ENCODE peak calls at places on chromosomes 16 and 17, in eight cellular contexts. One of them, this sample, is unnamed. For H3K9me3, the result is how much of the 10 kb centered on the place peaks cover.

GRCh38 chr17:40086150-40087044 is 14.0 kb downstream of the NR1D1 start:
- DNase-seq in breast epithelium: no peak
- DNase-seq in upper lobe of left lung: no peak
- DNase-seq in HepG2: peak
- DNase-seq in H1: no peak
- DNase-seq in GM12878: no peak
- DNase-seq in Panc1: no peak
- DNase-seq in stomach: peak
- DNase-seq in this sample: no peak

GRCh38 chr17:17115620-17116019 is 73.4 kb downstream of the MPRIP start:
- DNase-seq in stomach: no peak
- DNase-seq in Panc1: no peak
- DNase-seq in H1: no peak
- DNase-seq in breast epithelium: no peak
- DNase-seq in GM12878: no peak
- DNase-seq in upper lobe of left lung: no peak
- DNase-seq in HepG2: no peak
- DNase-seq in this sample: no peak

GRCh38 chr17:79078476-79079190 is 4.0 kb downstream of the ENGASE start:
- DNase-seq in HepG2: no peak
- DNase-seq in GM12878: no peak
- DNase-seq in H1: no peak
- DNase-seq in Panc1: no peak
- DNase-seq in breast epithelium: no peak
- DNase-seq in upper lobe of left lung: no peak
- DNase-seq in stomach: no peak
- DNase-seq in this sample: no peak

GRCh38 chr16:47779201-47780016 is 318.3 kb downstream of the PHKB start:
- DNase-seq in Panc1: peak
- DNase-seq in stomach: no peak
- DNase-seq in HepG2: no peak
- DNase-seq in H1: no peak
- DNase-seq in breast epithelium: no peak
- DNase-seq in upper lobe of left lung: no peak
- DNase-seq in GM12878: peak
- DNase-seq in this sample: no peak

GRCh38 chr16:528111-529011 is 849 bp downstream of the CAPN15 start:
- DNase-seq in Panc1: no peak
- DNase-seq in GM12878: no peak
- DNase-seq in stomach: peak
- DNase-seq in H1: no peak
- DNase-seq in breast epithelium: no peak
- DNase-seq in upper lobe of left lung: peak
- DNase-seq in HepG2: no peak
- DNase-seq in this sample: no peak

GRCh38 chr16:15928261-15929104 is 20.9 kb upstream of the ABCC1 start:
- DNase-seq in Panc1: no peak
- DNase-seq in H1: no peak
- DNase-seq in upper lobe of left lung: no peak
- DNase-seq in HepG2: peak
- DNase-seq in stomach: no peak
- DNase-seq in GM12878: no peak
- DNase-seq in breast epithelium: no peak
- DNase-seq in this sample: peak

GRCh38 chr17:72460711-72461110 is 339.9 kb downstream of the SOX9 start:
- DNase-seq in stomach: peak
- DNase-seq in breast epithelium: no peak
- DNase-seq in H1: no peak
- DNase-seq in Panc1: no peak
- DNase-seq in GM12878: no peak
- DNase-seq in upper lobe of left lung: no peak
- DNase-seq in HepG2: no peak
- DNase-seq in this sample: no peak

GRCh38 chr17:65143899-65144590 is 6.9 kb downstream of the RGS9 start:
- DNase-seq in upper lobe of left lung: no peak
- DNase-seq in stomach: no peak
- DNase-seq in HepG2: no peak
- DNase-seq in Panc1: no peak
- DNase-seq in H1: no peak
- DNase-seq in GM12878: no peak
- DNase-seq in breast epithelium: no peak
- DNase-seq in this sample: no peak

GRCh38 chr16:53817117-53817516 is 113.2 kb downstream of the FTO start:
- DNase-seq in upper lobe of left lung: no peak
- DNase-seq in HepG2: no peak
- DNase-seq in breast epithelium: no peak
- DNase-seq in GM12878: no peak
- DNase-seq in H1: no peak
- DNase-seq in stomach: no peak
- DNase-seq in Panc1: peak
- DNase-seq in this sample: no peak

DNA sequence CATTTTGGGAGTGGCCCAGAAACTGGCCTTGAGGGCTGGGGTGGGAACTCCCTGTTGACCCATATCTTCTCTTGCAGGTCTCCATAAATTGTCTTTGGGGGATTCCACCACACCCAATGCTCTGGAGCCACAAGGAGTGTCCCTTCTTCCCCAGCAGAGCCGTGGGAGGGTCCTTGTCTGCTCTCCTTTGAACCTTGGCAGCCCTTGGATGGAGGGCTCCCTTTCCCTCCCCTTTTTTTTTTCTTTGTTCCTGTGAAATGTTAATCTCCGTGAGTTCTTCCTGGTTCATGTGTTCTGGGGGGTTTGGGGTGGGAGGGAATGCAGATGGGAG is 6.3 kb downstream of the ELOB start:
- DNase-seq in upper lobe of left lung: no peak
- DNase-seq in GM12878: no peak
- DNase-seq in stomach: no peak
- DNase-seq in HepG2: no peak
- DNase-seq in breast epithelium: no peak
- DNase-seq in Panc1: no peak
- DNase-seq in H1: no peak
- DNase-seq in this sample: no peak
- TF ChIP-seq POLR2AphosphoS5 in upper lobe of left lung: no peak
- TF ChIP-seq POLR2AphosphoS5 in GM12878: no peak
- TF ChIP-seq POLR2AphosphoS5 in stomach: no peak
- TF ChIP-seq POLR2AphosphoS5 in HepG2: no peak
- TF ChIP-seq POLR2AphosphoS5 in breast epithelium: no peak
- TF ChIP-seq POLR2AphosphoS5 in Panc1: peak
- TF ChIP-seq POLR2AphosphoS5 in H1: no peak
- TF ChIP-seq POLR2AphosphoS5 in this sample: no peak

DNA sequence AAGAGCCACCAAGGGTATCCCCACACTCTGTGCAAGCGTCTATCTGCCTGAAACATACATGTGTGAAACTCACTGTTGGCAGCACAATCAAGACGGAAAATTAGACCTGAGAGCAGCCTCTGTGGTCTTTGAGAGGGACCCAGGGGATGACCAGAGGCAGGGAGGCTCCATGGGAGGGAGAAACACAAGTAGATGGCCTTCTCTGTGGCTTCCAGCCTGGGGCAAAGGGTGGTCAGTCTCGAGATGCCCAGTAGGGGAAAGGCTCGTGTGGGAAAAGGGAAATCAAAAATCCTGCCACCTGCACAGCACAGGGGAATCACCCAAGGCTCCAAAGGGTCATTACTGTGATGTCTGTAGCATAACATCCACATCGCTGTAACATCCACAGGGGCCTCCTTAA is 823.3 kb downstream of the KCNJ18 start:
- DNase-seq in breast epithelium: no peak
- DNase-seq in Panc1: no peak
- DNase-seq in upper lobe of left lung: no peak
- DNase-seq in GM12878: no peak
- DNase-seq in H1: no peak
- DNase-seq in stomach: no peak
- DNase-seq in HepG2: no peak
- DNase-seq in this sample: no peak
- H3K9me3 ChIP-seq in breast epithelium: under half
- H3K9me3 ChIP-seq in Panc1: under half
- H3K9me3 ChIP-seq in upper lobe of left lung: under half
- H3K9me3 ChIP-seq in GM12878: under half
- H3K9me3 ChIP-seq in H1: under half
- H3K9me3 ChIP-seq in stomach: under half
- H3K9me3 ChIP-seq in HepG2: under half
- H3K9me3 ChIP-seq in this sample: under half

GRCh38 chr17:57091186-57091618 is 6.2 kb downstream of the AKAP1 start:
- DNase-seq in breast epithelium: no peak
- DNase-seq in stomach: peak
- DNase-seq in Panc1: no peak
- DNase-seq in upper lobe of left lung: no peak
- DNase-seq in HepG2: no peak
- DNase-seq in GM12878: no peak
- DNase-seq in H1: no peak
- DNase-seq in this sample: peak
- H3K4me3 ChIP-seq in breast epithelium: no peak
- H3K4me3 ChIP-seq in stomach: no peak
- H3K4me3 ChIP-seq in Panc1: no peak
- H3K4me3 ChIP-seq in upper lobe of left lung: no peak
- H3K4me3 ChIP-seq in HepG2: no peak
- H3K4me3 ChIP-seq in GM12878: no peak
- H3K4me3 ChIP-seq in H1: no peak
- H3K4me3 ChIP-seq in this sample: no peak

DNA sequence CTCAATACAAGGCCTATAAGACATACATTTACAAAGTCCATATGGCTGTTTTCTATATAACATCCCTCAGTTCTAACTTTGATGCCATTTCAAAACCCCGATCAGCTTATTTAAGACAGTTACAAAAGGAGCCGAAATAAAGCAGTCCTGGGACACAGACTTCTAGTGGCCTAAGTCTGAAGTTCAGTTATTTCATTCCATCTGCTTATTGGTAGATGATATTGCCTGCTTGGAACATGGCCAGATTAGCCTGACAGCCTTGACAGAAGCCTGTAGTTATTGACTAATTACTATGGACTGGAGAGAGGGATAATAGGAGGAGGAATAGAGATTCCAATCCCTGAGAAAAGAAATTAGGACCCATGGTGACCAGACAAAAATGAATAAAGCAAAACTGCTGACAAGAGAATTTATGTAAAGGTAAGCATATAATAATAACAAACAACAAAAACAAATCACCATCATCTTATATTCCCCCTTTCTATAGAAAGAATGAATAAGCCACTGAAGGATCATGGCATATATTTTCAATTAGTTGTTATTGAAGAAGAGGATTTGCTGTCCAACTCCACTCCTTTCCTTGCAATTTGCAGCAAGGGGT is 206.3 kb upstream of the TOM1L1 start:
- DNase-seq in upper lobe of left lung: no peak
- DNase-seq in HepG2: no peak
- DNase-seq in breast epithelium: no peak
- DNase-seq in Panc1: no peak
- DNase-seq in stomach: no peak
- DNase-seq in H1: no peak
- DNase-seq in GM12878: no peak
- DNase-seq in this sample: no peak
- TF ChIP-seq POLR2AphosphoS5 in upper lobe of left lung: no peak
- TF ChIP-seq POLR2AphosphoS5 in HepG2: no peak
- TF ChIP-seq POLR2AphosphoS5 in breast epithelium: no peak
- TF ChIP-seq POLR2AphosphoS5 in Panc1: no peak
- TF ChIP-seq POLR2AphosphoS5 in stomach: no peak
- TF ChIP-seq POLR2AphosphoS5 in H1: no peak
- TF ChIP-seq POLR2AphosphoS5 in GM12878: no peak
- TF ChIP-seq POLR2AphosphoS5 in this sample: no peak

GRCh38 chr16:71557954-71558582 is 18.8 kb downstream of the TAT start:
- DNase-seq in upper lobe of left lung: no peak
- DNase-seq in H1: no peak
- DNase-seq in breast epithelium: no peak
- DNase-seq in stomach: no peak
- DNase-seq in GM12878: no peak
- DNase-seq in HepG2: peak
- DNase-seq in Panc1: no peak
- DNase-seq in this sample: no peak

GRCh38 chr16:71557299-71557698 is 19.6 kb downstream of the TAT start:
- DNase-seq in H1: no peak
- DNase-seq in Panc1: no peak
- DNase-seq in upper lobe of left lung: no peak
- DNase-seq in GM12878: no peak
- DNase-seq in HepG2: no peak
- DNase-seq in breast epithelium: no peak
- DNase-seq in stomach: no peak
- DNase-seq in this sample: no peak

GRCh38 chr16:71562552-71562951 is 14.3 kb downstream of the TAT start:
- DNase-seq in breast epithelium: no peak
- DNase-seq in GM12878: no peak
- DNase-seq in upper lobe of left lung: no peak
- DNase-seq in stomach: no peak
- DNase-seq in HepG2: no peak
- DNase-seq in Panc1: no peak
- DNase-seq in H1: no peak
- DNase-seq in this sample: no peak

GRCh38 chr16:71555230-71555891 is 21.5 kb downstream of the TAT start:
- DNase-seq in breast epithelium: no peak
- DNase-seq in stomach: no peak
- DNase-seq in Panc1: no peak
- DNase-seq in upper lobe of left lung: no peak
- DNase-seq in H1: no peak
- DNase-seq in HepG2: no peak
- DNase-seq in GM12878: no peak
- DNase-seq in this sample: no peak

GRCh38 chr16:71559855-71560254 is 17.0 kb downstream of the TAT start:
- DNase-seq in H1: no peak
- DNase-seq in upper lobe of left lung: no peak
- DNase-seq in GM12878: no peak
- DNase-seq in breast epithelium: no peak
- DNase-seq in stomach: no peak
- DNase-seq in HepG2: peak
- DNase-seq in Panc1: no peak
- DNase-seq in this sample: no peak
- H3K9me3 ChIP-seq in H1: under half
- H3K9me3 ChIP-seq in upper lobe of left lung: under half
- H3K9me3 ChIP-seq in GM12878: under half
- H3K9me3 ChIP-seq in breast epithelium: under half
- H3K9me3 ChIP-seq in stomach: under half
- H3K9me3 ChIP-seq in HepG2: under half
- H3K9me3 ChIP-seq in Panc1: under half
- H3K9me3 ChIP-seq in this sample: under half

This sample was measured in sigmoid colon.